ENCODE peak calls at places on chromosomes 16 and 17, in four cellular contexts. O is PC-9, P is heart left ventricle, G is body of pancreas. A is an unnamed sample.

GRCh38 chr17:65156835-65157565 is 19.8 kb downstream of the RGS9 start:
- DNase-seq in O (no peak), P (no peak), G (no peak), A (no peak)

GRCh38 chr17:43878260-43879082 is 28.9 kb downstream of the MPP2 start:
- DNase-seq in O (peak; percentile 73), P (peak; percentile 66), G (peak; percentile 67), A (peak; percentile 73)

GRCh38 chr17:39114744-39115534 is 36.5 kb downstream of the PLXDC1 start:
- DNase-seq in O (no peak), P (no peak), G (no peak), A (no peak)

GRCh38 chr16:14302399-14303181 is 231.5 kb downstream of the MRTFB start:
- DNase-seq in O (no peak), P (peak; percentile 36), G (peak; percentile 16), A (peak; percentile 37)

GRCh38 chr17:48644159-48644558 is 18.0 kb upstream of the HOXB9 start:
- DNase-seq in O (no peak), P (no peak), G (no peak), A (no peak)

GRCh38 chr16:12796498-12796897 is 7.2 kb downstream of the CPPED1 start:
- DNase-seq in O (no peak), P (no peak), G (no peak), A (no peak)

GRCh38 chr16:88999457-89000206 is 22.6 kb upstream of the CBFA2T3 start:
- DNase-seq in O (no peak), P (no peak), G (no peak), A (peak; percentile 75)

GRCh38 chr17:78529871-78530670 is 47.1 kb downstream of the DNAH17 start:
- DNase-seq in O (no peak), P (no peak), G (peak; percentile 77), A (no peak)

DNA sequence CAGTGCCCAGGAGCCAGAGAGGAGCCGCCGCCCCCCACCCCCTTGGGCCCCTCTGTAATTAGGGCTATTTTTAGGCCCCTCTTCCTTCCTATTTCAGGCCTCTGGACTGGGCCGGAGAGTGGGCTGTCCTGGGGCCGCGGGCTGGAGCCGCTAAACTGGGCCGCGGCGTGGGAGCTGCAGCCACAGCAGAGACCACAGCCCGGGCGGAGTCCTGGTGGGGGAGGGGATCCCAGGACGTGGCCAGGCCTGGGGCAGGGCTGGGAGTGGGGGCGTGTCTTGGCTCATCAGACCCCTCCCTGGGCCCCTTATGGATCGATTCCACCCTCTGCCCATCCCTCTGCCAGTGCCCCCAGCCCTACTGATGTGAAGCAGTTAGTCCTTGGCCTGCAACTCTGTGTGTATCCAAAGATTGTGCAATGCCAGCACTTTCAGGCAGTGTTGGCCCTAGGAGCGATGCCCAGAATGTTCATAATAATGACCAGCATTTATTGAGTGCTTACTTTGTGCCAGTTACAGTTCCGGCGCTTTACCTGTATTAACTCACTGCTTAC is 15.0 kb upstream of the TAC4 start:
- DNase-seq in O (no peak), P (no peak), G (no peak), A (no peak)
- TF ChIP-seq CTCF in O (no peak), P (no peak), G (no peak), A (no peak)

GRCh38 chr16:23505180-23505665 is 5.1 kb downstream of the GGA2 start:
- DNase-seq in O (no peak), P (no peak), G (no peak), A (no peak)

GRCh38 chr16:23505942-23506605 is 4.2 kb downstream of the GGA2 start:
- DNase-seq in O (no peak), P (no peak), G (peak; percentile 38), A (no peak)

GRCh38 chr16:23504076-23504452 is 6.2 kb downstream of the GGA2 start:
- DNase-seq in O (no peak), P (no peak), G (peak; percentile 72), A (no peak)

GRCh38 chr16:23506606-23506994 is 3.7 kb downstream of the GGA2 start:
- DNase-seq in O (no peak), P (no peak), G (no peak), A (no peak)

GRCh38 chr16:23504453-23505179 is 5.7 kb downstream of the GGA2 start:
- DNase-seq in O (peak; percentile 92), P (no peak), G (peak; percentile 70), A (peak; percentile 95)
- TF ChIP-seq CTCF in O (no peak), P (no peak), G (no peak), A (no peak)

GRCh38 chr17:4368341-4368740 is 1.9 kb upstream of the UBE2G1 start:
- DNase-seq in O (no peak), P (no peak), G (no peak), A (no peak)
- TF ChIP-seq CTCF in O (no peak), P (no peak), G (no peak), A (no peak)

GRCh38 chr17:75046583-75047289 is at the start of the genes ATP5PD and KCTD2:
- DNase-seq in O (peak; percentile 89), P (peak; percentile 96), G (peak; percentile 97), A (peak; percentile 96)
- TF ChIP-seq CTCF in O (no peak), P (no peak), G (no peak), A (no peak)

DNA sequence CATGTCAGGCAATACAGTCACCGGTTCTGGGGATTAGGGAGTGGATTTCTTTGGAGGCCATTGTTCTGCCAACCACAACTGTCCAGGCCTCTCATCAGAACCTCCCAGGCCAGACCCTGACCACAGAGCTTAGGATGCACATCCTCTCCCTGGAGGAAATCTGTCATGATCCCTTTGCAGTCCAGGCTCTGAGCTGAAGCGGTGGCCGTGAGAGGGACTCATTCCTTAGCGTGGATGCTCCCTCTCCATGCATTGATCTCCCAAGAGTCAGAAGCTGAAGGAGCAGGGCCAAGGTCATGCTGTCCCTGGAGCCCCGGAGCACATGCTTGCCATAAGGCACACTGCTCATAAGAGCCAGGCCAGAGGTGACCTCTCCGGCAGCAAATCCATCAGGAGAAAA is 181.4 kb downstream of the COPRS start:
- DNase-seq in O (no peak), P (no peak), G (no peak), A (no peak)
- TF ChIP-seq CTCF in O (no peak), P (no peak), G (no peak), A (no peak)

GRCh38 chr17:35554668-35555067 is 6.0 kb downstream of the SLFN14 start:
- DNase-seq in O (no peak), P (no peak), G (no peak), A (peak; percentile 27)

GRCh38 chr17:35553310-35553709 is 7.3 kb downstream of the SLFN14 start:
- DNase-seq in O (no peak), P (no peak), G (no peak), A (no peak)

GRCh38 chr17:35557353-35557752 is 3.3 kb downstream of the SLFN14 start:
- DNase-seq in O (no peak), P (no peak), G (peak; percentile 8), A (no peak)

GRCh38 chr17:35559495-35559894 is 1.1 kb downstream of the SLFN14 start:
- DNase-seq in O (no peak), P (no peak), G (no peak), A (no peak)

DNA sequence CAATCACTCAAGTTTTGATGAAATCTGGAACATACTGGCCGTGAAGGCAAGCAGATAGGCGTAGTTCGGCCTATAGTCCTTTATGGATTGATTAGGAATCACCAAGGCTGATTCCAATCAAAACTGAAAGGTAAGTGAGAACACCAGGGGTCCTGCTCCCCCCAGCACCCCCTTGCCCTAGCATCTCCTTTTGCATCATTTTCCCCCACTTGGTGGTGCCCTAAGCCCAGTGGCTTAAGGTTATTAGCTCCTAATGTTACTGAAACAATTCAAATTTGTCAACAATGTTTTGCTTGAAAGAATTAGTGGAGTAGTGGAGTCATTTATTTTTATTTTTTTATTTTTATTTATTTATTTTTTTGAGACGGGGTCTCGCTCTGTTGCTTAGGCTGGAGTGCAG is 4.9 kb downstream of the SLFN14 start:
- DNase-seq in O (no peak), P (no peak), G (no peak), A (peak; percentile 42)
- TF ChIP-seq CTCF in O (peak; percentile 31), P (no peak), G (no peak), A (no peak)

GRCh38 chr16:15643453-15644305 is 725 bp upstream of the MARF1 start:
- DNase-seq in O (peak; percentile 48), P (peak; percentile 36), G (peak; percentile 45), A (peak; percentile 37)

GRCh38 chr16:15641753-15642556 is 999 bp downstream of the MARF1 start:
- DNase-seq in O (no peak), P (no peak), G (no peak), A (no peak)

GRCh38 chr16:15640966-15641365 is 2.0 kb downstream of the MARF1 start:
- DNase-seq in O (no peak), P (no peak), G (no peak), A (no peak)

GRCh38 chr16:15644306-15644961 is 1.5 kb upstream of the MARF1 start:
- DNase-seq in O (no peak), P (no peak), G (no peak), A (no peak)

GRCh38 chr16:15642557-15643452 is at the start of gene MARF1:
- DNase-seq in O (peak; percentile 83), P (peak; percentile 99), G (peak; percentile 99), A (peak; percentile 99)
- TF ChIP-seq CTCF in O (peak; percentile 54), P (peak; percentile 24), G (no peak), A (peak; percentile 57)

DNA sequence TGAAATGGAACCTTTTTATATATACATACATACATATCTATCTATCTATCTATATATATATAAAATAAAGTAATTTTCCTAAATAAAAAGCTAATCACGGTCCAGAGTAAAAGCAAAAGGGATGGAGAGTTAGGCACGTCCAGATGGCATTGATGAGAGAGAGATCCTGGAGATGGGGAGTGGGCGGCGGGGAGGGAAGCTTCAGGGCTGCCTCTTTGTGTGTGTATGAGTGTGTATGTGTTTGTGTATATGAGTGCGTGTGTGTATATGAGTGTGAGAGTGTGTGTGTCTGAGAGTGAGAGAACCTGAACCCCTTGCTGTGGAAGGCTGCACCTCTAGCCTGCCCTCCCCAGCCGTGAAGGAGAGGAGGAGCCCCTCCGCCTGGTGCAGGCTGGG is 7.3 kb upstream of the ABCC3 start:
- DNase-seq in O (no peak), P (no peak), G (no peak), A (no peak)
- TF ChIP-seq CTCF in O (no peak), P (no peak), G (no peak), A (no peak)

A was measured in activated CD8-positive, alpha-beta T cell treated with anti-CD3 and anti-CD28 coated beads for 36 hours.